ENCODE peak calls at places on chromosomes 5 and 9, in eight cellular contexts. A, D, O, W, T, M, H and S are unnamed samples.

GRCh38 chr5:170538970-170539586 is 35.3 kb downstream of the KCNIP1 start:
- DNase-seq in O (no peak), M (no peak), T (no peak), D (no peak), A (no peak), H (no peak), W (no peak), S (no peak)

GRCh38 chr5:53355316-53355715 is 125.1 kb upstream of the FST start:
- DNase-seq in O (no peak), A (no peak), H (no peak), D (no peak), W (no peak), T (no peak), M (no peak), S (no peak)

GRCh38 chr5:164600166-164600715 is 1094.8 kb downstream of the MAT2B start:
- DNase-seq in H (no peak), T (no peak), W (no peak), M (no peak), O (no peak), D (no peak), A (no peak), S (no peak)

GRCh38 chr5:69238760-69239251 is 4.1 kb downstream of the CDK7 start:
- DNase-seq in A (no peak), W (no peak), O (no peak), D (no peak), T (no peak), M (no peak), H (no peak), S (no peak)

GRCh38 chr9:38153910-38154291 is 84.9 kb upstream of the SHB start:
- DNase-seq in D (no peak), T (no peak), W (no peak), M (no peak), A (no peak), H (no peak), O (no peak), S (no peak)

GRCh38 chr5:180040287-180041214 is 31.0 kb downstream of the RNF130 start:
- DNase-seq in T (no peak), W (no peak), A (no peak), M (no peak), H (no peak), O (no peak), D (no peak), S (no peak)

GRCh38 chr5:1011226-1011631 is 2.6 kb downstream of the NKD2 start:
- DNase-seq in W (no peak), M (peak; percentile 38), D (no peak), A (peak; percentile 2), T (peak; percentile 38), O (peak; percentile 34), H (peak; percentile 56), S (peak; percentile 69)

GRCh38 chr9:79598562-79599345 is 27.0 kb downstream of the TLE4 start:
- DNase-seq in W (no peak), D (no peak), T (no peak), A (no peak), O (no peak), H (no peak), M (no peak), S (no peak)

GRCh38 chr5:120848883-120849282 is 384.8 kb downstream of the PRR16 start:
- DNase-seq in A (no peak), D (no peak), M (no peak), O (peak; percentile 54), W (no peak), T (no peak), H (no peak), S (no peak)

GRCh38 chr9:99398241-99398640 is 176.2 kb downstream of the SEC61B start:
- DNase-seq in M (no peak), A (no peak), D (no peak), W (no peak), O (no peak), T (no peak), H (no peak), S (no peak)

GRCh38 chr5:56979968-56980367 is 28.0 kb upstream of the MIER3 start:
- DNase-seq in T (peak; percentile 16), D (no peak), A (no peak), W (no peak), H (no peak), M (no peak), O (no peak), S (no peak)

GRCh38 chr5:35634326-35634725 is 16.7 kb downstream of the SPEF2 start:
- DNase-seq in H (no peak), T (no peak), M (no peak), D (no peak), W (no peak), A (no peak), O (no peak), S (no peak)

GRCh38 chr9:72351538-72352453 is 13.2 kb downstream of the ZFAND5 start:
- DNase-seq in W (no peak), H (no peak), O (no peak), M (no peak), A (no peak), D (no peak), T (no peak), S (no peak)

GRCh38 chr5:80804332-80804731 is 149.5 kb upstream of the DHFR start:
- DNase-seq in T (peak; percentile 8), O (peak; percentile 14), W (no peak), M (no peak), A (no peak), H (no peak), D (no peak), S (no peak)

GRCh38 chr9:130634801-130635200 is 29.6 kb upstream of the PRDM12 start:
- DNase-seq in T (no peak), A (no peak), O (no peak), H (no peak), M (no peak), W (no peak), D (no peak), S (no peak)

GRCh38 chr9:130634191-130634768 is 30.1 kb upstream of the PRDM12 start:
- DNase-seq in W (no peak), O (no peak), T (no peak), D (no peak), M (no peak), H (no peak), A (no peak), S (no peak)

GRCh38 chr9:130636648-130637020 is 27.8 kb upstream of the PRDM12 start:
- DNase-seq in W (no peak), O (no peak), H (no peak), M (no peak), D (no peak), T (no peak), A (no peak), S (no peak)

GRCh38 chr9:130635306-130635705 is 29.1 kb upstream of the PRDM12 start:
- DNase-seq in D (no peak), M (no peak), W (no peak), O (no peak), T (no peak), H (no peak), A (no peak), S (no peak)

GRCh38 chr9:130635721-130636647 is 28.4 kb upstream of the PRDM12 start:
- DNase-seq in T (no peak), A (no peak), M (no peak), H (no peak), D (no peak), W (no peak), O (no peak), S (no peak)
- H3K36me3 ChIP-seq in T (peaks cover 34% of the 10 kb centered on the region), A (peaks cover 48% of the 10 kb centered on the region), M (peaks cover 32% of the 10 kb centered on the region), H (peaks cover 75% of the 10 kb centered on the region), D (peaks cover 79% of the 10 kb centered on the region), W (no peaks in the 10 kb centered on the region), O (peaks cover 36% of the 10 kb centered on the region), S (peaks cover 11% of the 10 kb centered on the region)

GRCh38 chr9:134559013-134559412 is 82.6 kb upstream of the COL5A1 start:
- DNase-seq in W (peak; percentile 6), O (no peak), T (no peak), H (no peak), M (no peak), D (no peak), A (no peak), S (peak; percentile 21)

GRCh38 chr9:134554750-134555655 is 86.6 kb upstream of the COL5A1 start:
- DNase-seq in M (no peak), A (peak; percentile 68), H (no peak), W (no peak), T (no peak), D (no peak), O (no peak), S (peak; percentile 79)

GRCh38 chr9:134557331-134557730 is 84.3 kb upstream of the COL5A1 start:
- DNase-seq in M (no peak), D (no peak), H (no peak), W (peak; percentile 8), O (no peak), T (no peak), A (no peak), S (peak; percentile 53)

GRCh38 chr9:134558124-134558805 is 83.3 kb upstream of the COL5A1 start:
- DNase-seq in W (no peak), M (no peak), T (no peak), A (no peak), D (no peak), H (peak; percentile 16), O (no peak), S (peak; percentile 50)

DNA sequence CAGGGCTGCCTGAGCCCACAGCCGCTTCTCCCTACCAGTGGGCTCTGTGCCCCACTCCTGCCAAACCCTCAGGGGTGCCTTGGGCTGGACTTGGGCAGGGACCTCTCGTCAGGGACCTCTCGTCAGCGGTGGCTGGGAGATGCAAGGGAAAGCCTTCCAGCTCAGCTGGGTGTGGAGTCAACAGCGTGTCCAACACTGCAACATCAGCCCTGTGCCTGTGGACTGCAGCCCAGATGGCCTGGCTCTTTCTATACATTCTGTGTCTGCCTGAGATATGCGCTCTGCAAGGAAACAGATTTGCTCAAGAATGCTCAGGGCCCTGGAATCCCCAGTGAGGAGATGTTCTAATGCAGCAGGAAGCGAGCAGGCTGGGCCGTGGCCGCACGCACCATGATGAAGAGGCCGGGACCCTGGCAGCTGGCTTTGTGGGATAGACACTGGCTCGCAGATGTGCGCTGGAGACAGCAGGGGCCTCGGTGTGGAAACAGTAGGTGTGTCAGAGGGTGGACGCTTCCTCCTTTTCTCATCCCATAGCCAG is 85.0 kb upstream of the COL5A1 start:
- DNase-seq in A (no peak), H (no peak), M (no peak), O (no peak), D (no peak), W (no peak), T (no peak), S (peak; percentile 64)
- H3K4me1 ChIP-seq in A (peaks cover 27% of the 10 kb centered on the region), H (peaks cover 6% of the 10 kb centered on the region), M (no peaks in the 10 kb centered on the region), O (peaks cover 29% of the 10 kb centered on the region), D (peaks cover 10% of the 10 kb centered on the region), W (no peaks in the 10 kb centered on the region), T (no peaks in the 10 kb centered on the region), S (no peaks in the 10 kb centered on the region)

GRCh38 chr9:127457191-127457878 is 6.0 kb downstream of the LRSAM1 start:
- DNase-seq in D (no peak), W (no peak), H (no peak), M (no peak), O (no peak), T (no peak), A (no peak), S (no peak)
- H3K36me3 ChIP-seq in D (peaks cover 53% of the 10 kb centered on the region), W (no peaks in the 10 kb centered on the region), H (peaks cover 57% of the 10 kb centered on the region), M (peaks cover 7% of the 10 kb centered on the region), O (peaks cover 12% of the 10 kb centered on the region), T (peaks cover 16% of the 10 kb centered on the region), A (peaks cover 34% of the 10 kb centered on the region), S (peaks cover 17% of the 10 kb centered on the region)

DNA sequence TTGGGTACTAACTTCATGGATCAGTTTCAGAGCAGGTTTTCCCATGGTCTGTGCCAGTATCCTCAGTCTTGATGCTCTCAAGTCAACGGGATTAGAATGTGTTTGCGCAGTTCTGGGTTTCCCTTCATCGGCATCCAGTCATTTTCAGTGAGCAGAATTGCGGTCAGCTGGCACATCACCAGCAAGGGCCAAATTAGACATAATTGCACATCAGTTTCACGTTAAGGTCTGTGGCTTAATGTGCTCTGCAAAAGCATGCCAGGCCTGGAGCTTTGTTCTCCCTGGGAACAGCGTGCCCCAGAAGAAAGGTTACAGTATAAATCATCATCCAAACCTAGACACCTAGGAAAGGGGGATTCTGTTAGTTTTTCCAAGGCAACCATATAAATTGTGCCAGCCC is 22.9 kb downstream of the IQGAP2 start:
- DNase-seq in O (no peak), D (no peak), H (no peak), A (no peak), T (no peak), M (no peak), W (no peak), S (no peak)
- H3K4me1 ChIP-seq in O (peaks cover 50% of the 10 kb centered on the region), D (peaks cover 25% of the 10 kb centered on the region), H (peaks cover 11% of the 10 kb centered on the region), A (no peaks in the 10 kb centered on the region), T (peaks cover 16% of the 10 kb centered on the region), M (no peaks in the 10 kb centered on the region), W (no peaks in the 10 kb centered on the region), S (peaks cover 15% of the 10 kb centered on the region)